ENCODE peak calls at places on chromosomes 16 and 17, in nine cellular contexts. Z is heart right ventricle; H is AG04450; V is CD8-positive, alpha-beta memory T cell; N is SK-N-SH; S is endothelial cell of umbilical vein; R is GM12878; U is small intestine; K is adrenal gland. X is an unnamed sample.

GRCh38 chr16:1823821-1824220 is 2.8 kb downstream of the HAGH start:
- DNase-seq in Z (no peak), H (peak; percentile 21), V (no peak), N (no peak), S (peak; percentile 58), R (no peak), U (peak; percentile 76), K (peak; percentile 94), X (no peak)

GRCh38 chr17:72658675-72659074 is 433.8 kb downstream of the SLC39A11 start:
- DNase-seq in Z (peak; percentile 11), H (no peak), V (no peak), N (no peak), S (no peak), R (no peak), U (no peak), K (no peak), X (no peak)

GRCh38 chr17:66469890-66470289 is 167.5 kb downstream of the PRKCA start:
- DNase-seq in Z (no peak), H (no peak), V (no peak), N (no peak), S (no peak), R (no peak), U (no peak), K (no peak), X (no peak)

GRCh38 chr16:4090476-4090875 is 25.8 kb downstream of the ADCY9 start:
- DNase-seq in Z (peak; percentile 44), H (no peak), V (no peak), N (no peak), S (peak; percentile 25), R (no peak), U (peak; percentile 32), K (no peak), X (no peak)

GRCh38 chr16:15650698-15651161 is 685 bp downstream of the NDE1 start:
- DNase-seq in Z (no peak), H (no peak), V (peak; percentile 37), N (peak; percentile 51), S (peak; percentile 37), R (no peak), U (peak; percentile 22), K (peak; percentile 26), X (no peak)

GRCh38 chr17:60091109-60091508 is 12.4 kb upstream of the HEATR6 start:
- DNase-seq in Z (no peak), H (no peak), V (no peak), N (no peak), S (no peak), R (no peak), U (no peak), K (no peak), X (no peak)

GRCh38 chr16:49932449-49932848 is 76.5 kb upstream of the ZNF423 start:
- DNase-seq in Z (no peak), H (no peak), V (no peak), N (no peak), S (no peak), R (no peak), U (no peak), K (no peak), X (no peak)

GRCh38 chr17:70067104-70067503 is 7.9 kb upstream of the KCNJ16 start:
- DNase-seq in Z (no peak), H (no peak), V (no peak), N (no peak), S (no peak), R (no peak), U (no peak), K (no peak), X (no peak)

GRCh38 chr16:55815320-55815719 is 17.6 kb downstream of the CES1 start:
- DNase-seq in Z (no peak), H (no peak), V (no peak), N (no peak), S (no peak), R (no peak), U (no peak), K (no peak), X (no peak)

GRCh38 chr17:81349397-81350319 is 45.6 kb upstream of the BAHCC1 start:
- DNase-seq in Z (no peak), H (no peak), V (no peak), N (no peak), S (no peak), R (no peak), U (no peak), K (no peak), X (no peak)

GRCh38 chr17:69819316-69820087 is 255.5 kb upstream of the KCNJ16 start:
- DNase-seq in Z (no peak), H (no peak), V (no peak), N (no peak), S (no peak), R (no peak), U (no peak), K (no peak), X (no peak)

GRCh38 chr17:15274017-15274416 is 8.9 kb upstream of the PMP22 start:
- DNase-seq in Z (no peak), H (no peak), V (no peak), N (no peak), S (no peak), R (no peak), U (no peak), K (no peak), X (no peak)

GRCh38 chr16:11005611-11005975 is 61.2 kb downstream of the CLEC16A start:
- DNase-seq in Z (no peak), H (no peak), V (no peak), N (no peak), S (no peak), R (no peak), U (no peak), K (no peak), X (no peak)

GRCh38 chr17:42107597-42108576 is 4.6 kb downstream of the DHX58 start:
- DNase-seq in Z (peak; percentile 56), H (no peak), V (peak; percentile 87), N (peak; percentile 100), S (peak; percentile 58), R (no peak), U (peak; percentile 83), K (peak; percentile 65), X (no peak)

DNA sequence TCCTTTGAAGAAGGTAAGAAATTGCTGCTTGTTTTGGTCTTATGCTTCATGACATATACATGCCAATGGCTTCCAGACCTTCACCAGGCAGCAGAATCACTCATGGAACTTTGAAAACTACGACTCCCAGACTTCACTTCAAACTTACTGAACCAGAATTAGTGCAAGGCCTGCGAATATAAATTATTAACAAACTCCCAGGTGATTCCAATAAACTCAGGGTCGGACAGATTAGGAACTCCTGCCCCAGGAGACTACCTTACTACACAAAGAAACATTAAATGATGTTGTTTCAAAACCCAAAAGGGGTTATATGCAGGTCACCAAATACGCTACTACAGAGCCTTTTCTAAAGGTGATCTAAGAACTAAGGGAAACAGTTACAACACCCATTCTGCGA is 20.4 kb downstream of the PSME3IP1 start:
- DNase-seq in Z (no peak), H (no peak), V (no peak), N (no peak), S (no peak), R (no peak), U (no peak), K (no peak), X (no peak)
- H3K27ac ChIP-seq in Z (no peak overlapping the region), H (no peak overlapping the region), V (no peak overlapping the region), N (no peak overlapping the region), S (no peak overlapping the region), R (no peak overlapping the region), U (no peak overlapping the region), K (no peak overlapping the region), X (no peak overlapping the region)

DNA sequence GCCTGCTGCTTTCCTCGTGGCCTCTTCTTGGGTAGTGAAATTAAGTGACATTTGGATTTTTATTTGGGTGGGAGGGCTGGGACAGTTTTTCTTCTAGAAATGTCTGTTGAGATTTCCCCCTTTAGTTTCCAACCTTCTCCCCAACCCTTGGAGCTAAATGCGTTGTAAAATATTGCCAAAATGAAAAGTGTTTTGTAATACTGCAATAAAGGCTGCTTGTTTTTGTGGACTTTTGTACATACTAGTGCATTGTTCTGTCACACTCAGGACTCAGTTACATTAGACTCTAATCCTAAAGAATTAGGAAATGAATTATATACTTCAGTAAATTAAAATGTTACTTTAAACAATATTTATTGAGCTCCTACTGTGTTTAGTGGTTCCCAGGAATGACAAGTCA is 21.7 kb downstream of the HEATR9 start:
- DNase-seq in Z (no peak), H (no peak), V (no peak), N (no peak), S (no peak), R (no peak), U (no peak), K (no peak), X (no peak)
- H3K9me3 ChIP-seq in Z (no peaks in the 10 kb centered on the region), H (no peaks in the 10 kb centered on the region), V (no peaks in the 10 kb centered on the region), N (no peaks in the 10 kb centered on the region), S (no peaks in the 10 kb centered on the region), R (no peaks in the 10 kb centered on the region), U (no peaks in the 10 kb centered on the region), K (no peaks in the 10 kb centered on the region), X (no peaks in the 10 kb centered on the region)

DNA sequence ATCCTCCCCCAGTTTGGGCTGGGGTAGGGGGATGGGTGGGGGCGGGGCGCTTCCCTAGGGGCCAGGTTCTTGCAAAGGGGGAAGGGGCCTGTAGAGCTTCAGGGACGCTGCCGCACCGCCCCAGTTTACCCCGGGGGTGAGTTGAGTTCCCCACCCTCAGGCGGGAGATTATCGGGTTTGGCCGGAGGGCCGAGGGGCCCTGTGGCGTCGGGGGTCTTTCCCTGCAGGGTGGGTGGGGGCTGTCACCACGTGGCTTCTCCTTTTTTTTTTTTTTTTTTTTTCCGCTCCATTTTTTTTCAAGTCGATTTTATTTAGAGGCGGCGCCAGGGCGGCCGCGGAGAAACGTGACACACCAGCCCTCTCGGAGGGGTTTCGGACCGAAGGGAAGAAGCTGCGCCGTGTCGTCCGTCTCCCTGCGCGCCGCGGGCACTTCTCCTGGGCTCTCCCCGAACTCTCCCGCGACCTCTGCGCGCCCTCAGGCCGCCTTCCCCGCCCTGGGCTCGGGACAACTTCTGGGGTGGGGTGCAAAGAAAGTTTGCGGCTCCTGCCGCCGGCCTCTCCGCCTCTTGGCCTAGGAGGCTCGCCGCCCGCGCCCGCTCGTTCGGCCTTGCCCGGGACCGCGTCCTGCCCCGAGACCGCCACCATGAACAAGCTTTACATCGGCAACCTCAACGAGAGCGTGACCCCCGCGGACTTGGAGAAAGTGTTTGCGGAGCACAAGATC is at the start of gene IGF2BP1:
- DNase-seq in Z (no peak), H (no peak), V (no peak), N (peak; percentile 61), S (peak; percentile 80), R (no peak), U (no peak), K (no peak), X (peak; percentile 89)
- H3K27ac ChIP-seq in Z (no peak within 1 kb of the TSS), H (peak within 1 kb of the TSS; percentile 89), V (peak within 1 kb of the TSS; percentile 76), N (no peak within 1 kb of the TSS), S (peak within 1 kb of the TSS; percentile 80), R (no peak within 1 kb of the TSS), U (no peak within 1 kb of the TSS), K (no peak within 1 kb of the TSS), X (peak within 1 kb of the TSS; percentile 100)

DNA sequence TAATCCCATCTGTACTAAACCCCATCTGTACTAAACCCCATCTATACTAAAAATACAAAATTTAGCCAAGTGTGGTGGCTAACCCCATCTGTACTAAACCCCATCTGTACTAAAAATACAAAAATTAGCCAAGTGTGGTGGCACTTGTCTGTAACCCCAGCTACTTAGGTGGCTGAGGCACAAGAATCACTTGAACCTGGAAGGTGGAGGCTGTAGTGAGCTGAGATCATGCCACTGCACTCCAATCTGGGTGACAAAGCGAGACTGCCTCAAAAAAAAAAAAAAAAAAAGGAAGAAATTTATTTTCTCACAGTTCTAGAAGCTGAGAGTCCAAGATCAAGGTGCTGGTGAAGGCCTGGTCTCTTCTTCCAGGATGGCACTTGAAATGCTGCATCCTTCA is 12.1 kb downstream of the ZFP1 start:
- DNase-seq in Z (no peak), H (no peak), V (no peak), N (no peak), S (no peak), R (no peak), U (no peak), K (no peak), X (no peak)
- H3K9me3 ChIP-seq in Z (no peaks in the 10 kb centered on the region), H (peaks cover 38% of the 10 kb centered on the region), V (no peaks in the 10 kb centered on the region), N (peaks cover 11% of the 10 kb centered on the region), S (no peaks in the 10 kb centered on the region), R (peaks cover 25% of the 10 kb centered on the region), U (no peaks in the 10 kb centered on the region), K (no peaks in the 10 kb centered on the region), X (no peaks in the 10 kb centered on the region)

X was measured in SK-N-MC.